ENCODE peak calls at places on chromosomes 5 and 9, in six cellular contexts. C, M, N, E, U and G are unnamed samples.

GRCh38 chr9:129857207-129857606 is 21.9 kb downstream of the USP20 start:
- DNase-seq in C (no peak), N (no peak), U (no peak), M (peak; percentile 24), E (no peak), G (no peak)

GRCh38 chr5:103232393-103232999 is 26.1 kb upstream of the MACIR start:
- DNase-seq in U (peak; percentile 39), M (peak; percentile 1), N (peak; percentile 5), C (no peak), E (peak; percentile 29), G (no peak)

GRCh38 chr5:130110333-130110732 is 206.1 kb downstream of the CHSY3 start:
- DNase-seq in U (no peak), E (no peak), C (no peak), N (no peak), M (no peak), G (no peak)

GRCh38 chr5:67166460-67166871 is 30.1 kb downstream of the CD180 start:
- DNase-seq in C (no peak), U (no peak), E (no peak), N (no peak), M (no peak), G (peak; percentile 74)

GRCh38 chr9:138070815-138071214 is 193.2 kb downstream of the CACNA1B start:
- DNase-seq in C (no peak), M (no peak), N (no peak), E (no peak), U (no peak), G (no peak)

GRCh38 chr9:129888809-129889460 is 53.7 kb downstream of the USP20 start:
- DNase-seq in E (no peak), N (no peak), U (no peak), C (no peak), M (no peak), G (no peak)

GRCh38 chr5:35438786-35439185 is 178.9 kb upstream of the SPEF2 start:
- DNase-seq in N (no peak), E (no peak), C (no peak), U (no peak), M (no peak), G (no peak)

GRCh38 chr5:87252283-87252605 is 15.4 kb upstream of the RASA1 start:
- DNase-seq in C (no peak), N (no peak), U (no peak), M (no peak), E (no peak), G (no peak)

GRCh38 chr5:164832545-164832944 is 1327.1 kb downstream of the MAT2B start:
- DNase-seq in N (no peak), C (no peak), M (no peak), E (no peak), U (no peak), G (no peak)

GRCh38 chr9:15295761-15296405 is 11.1 kb downstream of the TTC39B start:
- DNase-seq in C (no peak), M (no peak), E (peak; percentile 91), U (peak; percentile 88), N (no peak), G (no peak)

GRCh38 chr5:142013734-142014495 is 1.1 kb upstream of the GNPDA1 start:
- DNase-seq in C (no peak), E (no peak), M (no peak), U (no peak), N (no peak), G (peak; percentile 44)

GRCh38 chr5:122163151-122164069 is 34.1 kb downstream of the ZNF474 start:
- DNase-seq in N (no peak), M (peak; percentile 40), C (no peak), E (peak; percentile 78), U (no peak), G (no peak)